ENCODE peak calls at places on chromosomes 7 and 10, in nine cellular contexts. One of them, this sample, is unnamed.

GRCh38 chr10:100970076-100970913 is 991 bp downstream of the SEMA4G start:
- DNase-seq in GM12891: no peak
- DNase-seq in H1: peak
- DNase-seq in HCT116: peak
- DNase-seq in transverse colon: peak
- DNase-seq in K562: peak
- DNase-seq in sigmoid colon: peak
- DNase-seq in upper lobe of left lung: peak
- DNase-seq in endothelial cell of umbilical vein: no peak
- DNase-seq in this sample: no peak

GRCh38 chr7:112420236-112420945 is 29.9 kb upstream of the IFRD1 start:
- DNase-seq in HCT116: no peak
- DNase-seq in H1: no peak
- DNase-seq in upper lobe of left lung: no peak
- DNase-seq in transverse colon: no peak
- DNase-seq in K562: no peak
- DNase-seq in sigmoid colon: no peak
- DNase-seq in endothelial cell of umbilical vein: no peak
- DNase-seq in GM12891: no peak
- DNase-seq in this sample: no peak

GRCh38 chr7:91512958-91513357 is 248.7 kb downstream of the FZD1 start:
- DNase-seq in GM12891: no peak
- DNase-seq in K562: no peak
- DNase-seq in HCT116: no peak
- DNase-seq in sigmoid colon: no peak
- DNase-seq in H1: no peak
- DNase-seq in transverse colon: no peak
- DNase-seq in endothelial cell of umbilical vein: no peak
- DNase-seq in upper lobe of left lung: no peak
- DNase-seq in this sample: no peak

GRCh38 chr10:70232859-70233108 is 445 bp downstream of the PPA1 start:
- DNase-seq in GM12891: no peak
- DNase-seq in HCT116: no peak
- DNase-seq in sigmoid colon: no peak
- DNase-seq in upper lobe of left lung: no peak
- DNase-seq in H1: no peak
- DNase-seq in endothelial cell of umbilical vein: no peak
- DNase-seq in transverse colon: no peak
- DNase-seq in K562: no peak
- DNase-seq in this sample: no peak

GRCh38 chr10:112972606-112973005 is 22.6 kb downstream of the TCF7L2 start:
- DNase-seq in endothelial cell of umbilical vein: no peak
- DNase-seq in sigmoid colon: no peak
- DNase-seq in transverse colon: no peak
- DNase-seq in upper lobe of left lung: no peak
- DNase-seq in K562: no peak
- DNase-seq in H1: no peak
- DNase-seq in GM12891: no peak
- DNase-seq in HCT116: no peak
- DNase-seq in this sample: no peak

GRCh38 chr7:55484241-55484640 is 88.1 kb downstream of the VOPP1 start:
- DNase-seq in endothelial cell of umbilical vein: no peak
- DNase-seq in sigmoid colon: no peak
- DNase-seq in K562: no peak
- DNase-seq in H1: no peak
- DNase-seq in HCT116: no peak
- DNase-seq in transverse colon: no peak
- DNase-seq in upper lobe of left lung: no peak
- DNase-seq in GM12891: no peak
- DNase-seq in this sample: no peak

GRCh38 chr10:29646960-29647431 is 12.2 kb upstream of the SVIL start:
- DNase-seq in H1: no peak
- DNase-seq in HCT116: no peak
- DNase-seq in sigmoid colon: peak
- DNase-seq in upper lobe of left lung: no peak
- DNase-seq in K562: no peak
- DNase-seq in GM12891: no peak
- DNase-seq in transverse colon: no peak
- DNase-seq in endothelial cell of umbilical vein: no peak
- DNase-seq in this sample: no peak

GRCh38 chr7:129607471-129608120 is 3.9 kb upstream of the NRF1 start:
- DNase-seq in endothelial cell of umbilical vein: peak
- DNase-seq in HCT116: no peak
- DNase-seq in GM12891: peak
- DNase-seq in sigmoid colon: no peak
- DNase-seq in upper lobe of left lung: no peak
- DNase-seq in H1: peak
- DNase-seq in K562: peak
- DNase-seq in transverse colon: peak
- DNase-seq in this sample: no peak

GRCh38 chr7:120950026-120950538 is 495 bp upstream of the ING3 start:
- DNase-seq in upper lobe of left lung: no peak
- DNase-seq in transverse colon: no peak
- DNase-seq in endothelial cell of umbilical vein: no peak
- DNase-seq in K562: no peak
- DNase-seq in GM12891: no peak
- DNase-seq in sigmoid colon: no peak
- DNase-seq in H1: no peak
- DNase-seq in HCT116: no peak
- DNase-seq in this sample: no peak

GRCh38 chr10:79103078-79103477 is 34.3 kb downstream of the ZMIZ1 start:
- DNase-seq in H1: no peak
- DNase-seq in endothelial cell of umbilical vein: peak
- DNase-seq in HCT116: no peak
- DNase-seq in transverse colon: no peak
- DNase-seq in GM12891: no peak
- DNase-seq in upper lobe of left lung: no peak
- DNase-seq in sigmoid colon: no peak
- DNase-seq in K562: no peak
- DNase-seq in this sample: no peak

GRCh38 chr10:29248156-29248555 is 40.7 kb upstream of the LYZL1 start:
- DNase-seq in sigmoid colon: no peak
- DNase-seq in transverse colon: no peak
- DNase-seq in K562: no peak
- DNase-seq in H1: no peak
- DNase-seq in GM12891: no peak
- DNase-seq in endothelial cell of umbilical vein: no peak
- DNase-seq in upper lobe of left lung: no peak
- DNase-seq in HCT116: no peak
- DNase-seq in this sample: no peak

GRCh38 chr10:12687996-12688395 is 313.5 kb downstream of the CCDC3 start:
- DNase-seq in sigmoid colon: no peak
- DNase-seq in GM12891: no peak
- DNase-seq in upper lobe of left lung: no peak
- DNase-seq in K562: no peak
- DNase-seq in HCT116: no peak
- DNase-seq in endothelial cell of umbilical vein: no peak
- DNase-seq in transverse colon: no peak
- DNase-seq in H1: no peak
- DNase-seq in this sample: no peak
- TF ChIP-seq POLR2A in sigmoid colon: no peak
- TF ChIP-seq POLR2A in GM12891: no peak
- TF ChIP-seq POLR2A in upper lobe of left lung: no peak
- TF ChIP-seq POLR2A in K562: no peak
- TF ChIP-seq POLR2A in HCT116: no peak
- TF ChIP-seq POLR2A in endothelial cell of umbilical vein: no peak
- TF ChIP-seq POLR2A in transverse colon: no peak
- TF ChIP-seq POLR2A in H1: no peak
- TF ChIP-seq POLR2A in this sample: no peak

GRCh38 chr10:59102394-59102793 is 74.0 kb upstream of the PHYHIPL start:
- DNase-seq in transverse colon: no peak
- DNase-seq in sigmoid colon: no peak
- DNase-seq in upper lobe of left lung: no peak
- DNase-seq in GM12891: no peak
- DNase-seq in endothelial cell of umbilical vein: no peak
- DNase-seq in K562: no peak
- DNase-seq in HCT116: no peak
- DNase-seq in H1: no peak
- DNase-seq in this sample: no peak

GRCh38 chr10:59096631-59097030 is 79.8 kb upstream of the PHYHIPL start:
- DNase-seq in H1: no peak
- DNase-seq in sigmoid colon: no peak
- DNase-seq in HCT116: no peak
- DNase-seq in endothelial cell of umbilical vein: no peak
- DNase-seq in transverse colon: no peak
- DNase-seq in upper lobe of left lung: no peak
- DNase-seq in GM12891: no peak
- DNase-seq in K562: no peak
- DNase-seq in this sample: no peak

GRCh38 chr10:59099536-59099935 is 76.9 kb upstream of the PHYHIPL start:
- DNase-seq in HCT116: no peak
- DNase-seq in H1: no peak
- DNase-seq in sigmoid colon: peak
- DNase-seq in upper lobe of left lung: no peak
- DNase-seq in GM12891: no peak
- DNase-seq in endothelial cell of umbilical vein: no peak
- DNase-seq in K562: no peak
- DNase-seq in transverse colon: no peak
- DNase-seq in this sample: no peak

GRCh38 chr10:59098811-59099452 is 77.5 kb upstream of the PHYHIPL start:
- DNase-seq in upper lobe of left lung: no peak
- DNase-seq in endothelial cell of umbilical vein: no peak
- DNase-seq in transverse colon: no peak
- DNase-seq in HCT116: no peak
- DNase-seq in GM12891: no peak
- DNase-seq in H1: no peak
- DNase-seq in sigmoid colon: no peak
- DNase-seq in K562: no peak
- DNase-seq in this sample: no peak

GRCh38 chr10:59098387-59098786 is 78.1 kb upstream of the PHYHIPL start:
- DNase-seq in K562: no peak
- DNase-seq in H1: no peak
- DNase-seq in upper lobe of left lung: no peak
- DNase-seq in sigmoid colon: peak
- DNase-seq in GM12891: no peak
- DNase-seq in transverse colon: peak
- DNase-seq in endothelial cell of umbilical vein: no peak
- DNase-seq in HCT116: no peak
- DNase-seq in this sample: no peak
- TF ChIP-seq POLR2AphosphoS5 in K562: no peak
- TF ChIP-seq POLR2AphosphoS5 in H1: no peak
- TF ChIP-seq POLR2AphosphoS5 in upper lobe of left lung: no peak
- TF ChIP-seq POLR2AphosphoS5 in sigmoid colon: no peak
- TF ChIP-seq POLR2AphosphoS5 in GM12891: no peak
- TF ChIP-seq POLR2AphosphoS5 in transverse colon: no peak
- TF ChIP-seq POLR2AphosphoS5 in endothelial cell of umbilical vein: no peak
- TF ChIP-seq POLR2AphosphoS5 in HCT116: no peak
- TF ChIP-seq POLR2AphosphoS5 in this sample: no peak

GRCh38 chr7:75880242-75880641 is 1.4 kb downstream of the RHBDD2 start:
- DNase-seq in HCT116: no peak
- DNase-seq in H1: no peak
- DNase-seq in upper lobe of left lung: no peak
- DNase-seq in endothelial cell of umbilical vein: no peak
- DNase-seq in K562: no peak
- DNase-seq in GM12891: no peak
- DNase-seq in sigmoid colon: no peak
- DNase-seq in transverse colon: no peak
- DNase-seq in this sample: no peak

GRCh38 chr7:75878312-75878768 is 494 bp upstream of the RHBDD2 start:
- DNase-seq in GM12891: no peak
- DNase-seq in endothelial cell of umbilical vein: no peak
- DNase-seq in sigmoid colon: no peak
- DNase-seq in HCT116: no peak
- DNase-seq in transverse colon: no peak
- DNase-seq in upper lobe of left lung: no peak
- DNase-seq in H1: no peak
- DNase-seq in K562: no peak
- DNase-seq in this sample: no peak

GRCh38 chr7:75881436-75882095 is 2.7 kb downstream of the RHBDD2 start:
- DNase-seq in H1: no peak
- DNase-seq in transverse colon: no peak
- DNase-seq in HCT116: no peak
- DNase-seq in endothelial cell of umbilical vein: no peak
- DNase-seq in GM12891: no peak
- DNase-seq in upper lobe of left lung: no peak
- DNase-seq in sigmoid colon: no peak
- DNase-seq in K562: no peak
- DNase-seq in this sample: no peak

GRCh38 chr7:75879771-75880184 is 944 bp downstream of the RHBDD2 start:
- DNase-seq in sigmoid colon: no peak
- DNase-seq in transverse colon: no peak
- DNase-seq in endothelial cell of umbilical vein: peak
- DNase-seq in GM12891: no peak
- DNase-seq in K562: no peak
- DNase-seq in H1: no peak
- DNase-seq in upper lobe of left lung: no peak
- DNase-seq in HCT116: no peak
- DNase-seq in this sample: no peak

GRCh38 chr7:75878769-75879596 is at the start of gene RHBDD2:
- DNase-seq in sigmoid colon: peak
- DNase-seq in upper lobe of left lung: peak
- DNase-seq in HCT116: peak
- DNase-seq in transverse colon: peak
- DNase-seq in H1: peak
- DNase-seq in K562: peak
- DNase-seq in endothelial cell of umbilical vein: peak
- DNase-seq in GM12891: peak
- DNase-seq in this sample: peak
- TF ChIP-seq POLR2A in sigmoid colon: peak
- TF ChIP-seq POLR2A in upper lobe of left lung: peak
- TF ChIP-seq POLR2A in HCT116: peak
- TF ChIP-seq POLR2A in transverse colon: peak
- TF ChIP-seq POLR2A in H1: peak
- TF ChIP-seq POLR2A in K562: peak
- TF ChIP-seq POLR2A in endothelial cell of umbilical vein: peak
- TF ChIP-seq POLR2A in GM12891: peak
- TF ChIP-seq POLR2A in this sample: no peak

GRCh38 chr7:51613911-51614344 is 297.3 kb upstream of the COBL start:
- DNase-seq in sigmoid colon: peak
- DNase-seq in endothelial cell of umbilical vein: no peak
- DNase-seq in HCT116: no peak
- DNase-seq in H1: no peak
- DNase-seq in transverse colon: no peak
- DNase-seq in GM12891: no peak
- DNase-seq in upper lobe of left lung: no peak
- DNase-seq in K562: no peak
- DNase-seq in this sample: peak
- TF ChIP-seq POLR2AphosphoS5 in sigmoid colon: no peak
- TF ChIP-seq POLR2AphosphoS5 in endothelial cell of umbilical vein: no peak
- TF ChIP-seq POLR2AphosphoS5 in HCT116: no peak
- TF ChIP-seq POLR2AphosphoS5 in H1: no peak
- TF ChIP-seq POLR2AphosphoS5 in transverse colon: no peak
- TF ChIP-seq POLR2AphosphoS5 in GM12891: no peak
- TF ChIP-seq POLR2AphosphoS5 in upper lobe of left lung: no peak
- TF ChIP-seq POLR2AphosphoS5 in K562: no peak
- TF ChIP-seq POLR2AphosphoS5 in this sample: peak

This sample was measured in vagina.